ENCODE peak calls at places on chromosomes 12 and 14, in six cellular contexts. N, B, Y, I, P and Z are unnamed samples.

GRCh38 chr14:67393689-67394088 is 18.3 kb downstream of the PLEK2 start:
- DNase-seq in B (no peak), I (no peak), Y (no peak), P (no peak), N (no peak), Z (no peak)

GRCh38 chr12:93273834-93274705 is 103.7 kb upstream of the NUDT4 start:
- DNase-seq in I (no peak), N (no peak), Y (no peak), P (no peak), B (no peak), Z (no peak)

GRCh38 chr12:123762715-123763052 is 583 bp downstream of the DNAH10 start:
- DNase-seq in B (no peak), N (no peak), I (no peak), Y (no peak), P (no peak), Z (no peak)

GRCh38 chr12:112001555-112001954 is 11.4 kb downstream of the TMEM116 start:
- DNase-seq in P (no peak), I (no peak), B (no peak), N (no peak), Y (no peak), Z (no peak)

GRCh38 chr14:26598081-26598671 is 343 bp upstream of the NOVA1 start:
- DNase-seq in B (peak; percentile 84), N (peak; percentile 58), P (peak; percentile 95), I (peak; percentile 97), Y (peak; percentile 71), Z (peak; percentile 94)

GRCh38 chr12:27901959-27902358 is 70.6 kb downstream of the PTHLH start:
- DNase-seq in N (no peak), I (no peak), B (no peak), P (no peak), Y (no peak), Z (no peak)

GRCh38 chr12:2172040-2172439 is 119.3 kb downstream of the CACNA1C start:
- DNase-seq in B (no peak), Y (no peak), P (no peak), N (no peak), I (no peak), Z (no peak)

GRCh38 chr12:100959481-100959880 is 164.9 kb downstream of the ANO4 start:
- DNase-seq in B (no peak), P (no peak), N (no peak), I (no peak), Y (no peak), Z (no peak)

GRCh38 chr12:9928607-9929006 is 3.6 kb downstream of the CLEC2A start:
- DNase-seq in N (no peak), B (no peak), Y (no peak), I (no peak), P (no peak), Z (no peak)

GRCh38 chr12:61821381-61821780 is 438.8 kb upstream of the USP15 start:
- DNase-seq in P (no peak), I (no peak), N (no peak), B (no peak), Y (no peak), Z (no peak)

GRCh38 chr12:93089805-93090569 is 160.9 kb upstream of the EEA1 start:
- DNase-seq in N (no peak), B (no peak), I (no peak), Y (no peak), P (no peak), Z (no peak)

GRCh38 chr12:99809921-99810320 is 162.4 kb downstream of the GARIN6 start:
- DNase-seq in N (no peak), Y (no peak), B (no peak), P (no peak), I (no peak), Z (no peak)

GRCh38 chr12:99806304-99806703 is 158.8 kb downstream of the GARIN6 start:
- DNase-seq in N (no peak), P (no peak), Y (no peak), B (no peak), I (no peak), Z (no peak)

GRCh38 chr12:99810718-99811593 is 163.4 kb downstream of the GARIN6 start:
- DNase-seq in P (no peak), Y (no peak), I (no peak), N (no peak), B (no peak), Z (no peak)
- TF ChIP-seq CTCF in P (peak; percentile 52), Y (peak; percentile 9), I (peak; percentile 67), N (peak; percentile 8), B (peak; percentile 33), Z (no peak)

GRCh38 chr14:70909788-70910614 is 2.7 kb downstream of the PCNX1 start:
- DNase-seq in B (no peak), P (no peak), Y (no peak), N (no peak), I (no peak), Z (no peak)
- TF ChIP-seq CTCF in B (no peak), P (no peak), Y (no peak), N (no peak), I (no peak), Z (no peak)

GRCh38 chr12:6204533-6205143 is 4.4 kb downstream of the CD9 start:
- DNase-seq in N (no peak), I (no peak), B (no peak), Y (no peak), P (no peak), Z (no peak)
- TF ChIP-seq CTCF in N (peak; percentile 7), I (no peak), B (no peak), Y (no peak), P (no peak), Z (no peak)

DNA sequence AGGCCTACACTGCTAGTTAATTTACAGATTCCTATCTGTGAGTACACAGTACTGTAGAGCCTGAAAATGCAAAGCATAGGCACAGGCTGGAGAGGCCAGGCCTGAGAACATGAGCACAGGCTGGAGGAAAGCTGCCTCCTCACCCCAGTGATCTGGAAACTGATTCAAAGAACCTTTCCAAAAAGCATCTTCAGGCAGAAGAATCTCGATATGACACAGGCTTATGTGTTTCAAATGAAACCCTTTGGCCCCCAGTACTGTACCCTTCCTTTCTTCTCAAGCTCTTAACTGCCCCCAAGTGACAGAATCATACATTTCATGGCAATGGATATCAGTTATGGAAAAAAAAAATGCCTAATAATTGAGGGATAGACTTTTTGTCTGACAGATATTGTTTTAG is 122.0 kb downstream of the KCNC2 start:
- DNase-seq in P (no peak), N (no peak), I (no peak), B (no peak), Y (no peak), Z (no peak)
- TF ChIP-seq CTCF in P (no peak), N (no peak), I (peak; percentile 22), B (no peak), Y (no peak), Z (no peak)

DNA sequence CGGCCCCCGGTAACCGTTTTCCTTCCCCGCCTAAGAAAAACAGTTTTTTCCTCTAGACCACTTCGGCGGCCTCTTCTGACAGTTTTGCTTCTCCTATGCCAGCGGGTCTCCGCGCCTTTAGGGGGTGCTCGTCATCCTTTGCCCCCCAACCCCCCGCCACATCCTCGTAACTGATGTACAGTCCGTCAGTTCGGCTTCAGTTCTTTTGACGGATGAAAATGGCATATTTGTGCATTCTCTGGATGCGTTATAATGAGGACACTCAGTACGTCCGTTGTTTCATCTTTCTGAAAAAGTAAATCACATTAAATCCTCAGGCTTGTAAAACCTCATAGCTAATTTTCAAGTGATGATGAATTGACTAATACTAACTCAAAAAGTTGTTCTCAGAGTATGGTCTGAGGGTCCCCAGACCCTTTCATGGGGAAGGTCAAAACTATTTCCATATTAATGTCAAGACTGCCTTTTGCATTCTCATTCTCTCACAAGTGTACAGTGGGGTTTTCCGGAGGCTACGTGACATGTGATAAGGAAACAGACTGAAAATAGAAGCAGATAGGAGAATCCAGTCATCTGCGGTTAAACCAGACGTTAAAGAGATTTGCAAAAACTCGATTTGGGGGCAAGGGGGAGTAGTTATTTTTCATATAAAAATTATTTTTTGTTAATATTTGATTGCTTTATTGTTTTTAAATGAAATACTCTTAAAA is 829 bp upstream of the NAP1L1 start:
- DNase-seq in P (no peak), I (no peak), N (no peak), Y (no peak), B (no peak), Z (no peak)
- TF ChIP-seq CTCF in P (no peak), I (peak; percentile 23), N (peak; percentile 25), Y (peak; percentile 7), B (no peak), Z (no peak)

DNA sequence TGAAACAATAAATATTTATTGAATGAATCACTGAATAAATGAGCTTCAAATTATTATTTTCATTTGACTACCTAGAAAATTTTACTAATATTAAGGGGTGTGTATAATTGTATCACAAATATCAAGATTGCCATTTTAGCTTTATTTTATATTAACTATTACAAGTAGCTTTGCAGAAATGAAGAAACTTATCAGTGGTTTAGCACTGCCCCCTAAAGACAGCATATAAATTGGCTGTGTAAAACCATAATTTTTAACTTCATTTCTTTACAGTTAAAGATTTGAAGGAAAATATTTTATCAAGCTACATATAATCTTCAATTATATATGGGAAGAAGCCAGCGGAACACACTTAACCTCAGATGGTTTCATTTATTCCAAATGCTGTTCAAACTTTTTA is 11.4 kb downstream of the GARIN6 start:
- DNase-seq in N (no peak), I (no peak), P (no peak), B (no peak), Y (no peak), Z (no peak)
- TF ChIP-seq CTCF in N (no peak), I (peak; percentile 65), P (peak; percentile 50), B (peak; percentile 15), Y (no peak), Z (no peak)

GRCh38 chr12:54355104-54355815 is 9.0 kb downstream of the GPR84 start:
- DNase-seq in P (no peak), I (peak; percentile 61), B (no peak), Y (no peak), N (no peak), Z (no peak)
- TF ChIP-seq CTCF in P (no peak), I (peak; percentile 53), B (no peak), Y (no peak), N (no peak), Z (no peak)

DNA sequence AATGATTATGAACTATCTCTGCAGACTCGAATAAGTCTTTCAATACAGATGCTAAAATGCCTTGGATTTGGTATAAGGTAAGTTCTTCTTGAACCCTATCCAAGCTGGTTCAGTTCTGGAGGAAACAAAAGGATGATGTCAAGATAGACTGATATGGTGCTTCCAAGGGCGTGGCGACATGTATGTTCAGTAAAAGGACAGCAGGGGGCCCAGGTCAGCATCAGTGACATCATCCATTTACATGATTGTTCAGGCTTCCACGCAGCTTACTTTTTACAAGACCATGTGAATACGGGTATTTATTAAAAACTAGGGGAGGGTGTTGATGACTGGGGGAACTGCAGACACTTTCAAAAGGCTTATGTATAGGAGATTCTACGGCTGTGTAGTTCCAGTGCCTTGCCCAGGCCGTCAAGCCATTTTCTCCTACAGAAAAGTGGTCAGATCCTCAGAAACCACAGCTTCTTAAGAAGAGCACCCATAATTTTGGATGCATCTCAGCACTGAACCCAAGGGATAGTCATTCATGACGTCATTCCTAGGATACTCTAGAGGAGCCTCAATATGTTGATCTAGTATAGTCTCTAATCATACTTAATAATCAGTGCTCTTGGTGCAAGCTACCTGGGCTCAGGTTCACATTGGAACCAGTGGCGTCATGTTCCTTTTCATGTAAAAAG is 527.7 kb downstream of the FUT8 start:
- DNase-seq in Y (no peak), B (no peak), P (no peak), I (peak; percentile 14), N (no peak), Z (no peak)
- TF ChIP-seq CTCF in Y (no peak), B (no peak), P (no peak), I (peak; percentile 56), N (no peak), Z (no peak)